ENCODE peak calls at places on chromosome 13, in eight cellular contexts. N is left colon; F is NCI-H774; Z is stimulated activated CD4-positive, alpha-beta T cell treated with anti-CD3 and anti-CD28 coated beads, Interleukin-12 subunit alpha, Interleukin-12 subunit beta, amount 100 ng/mL, for 48 hours; P is GM19239; K is left cardiac atrium; L is activated T-cell treated with anti-CD3 and anti-CD28 coated beads, Interleukin-2, amount 50 U/mL, for 72 hours; O is C1 segment of cervical spinal cord. S is an unnamed sample.

GRCh38 chr13:30477346-30478235 is 11.9 kb upstream of the HMGB1 start:
- DNase-seq in N (no peak), Z (no peak), P (no peak), O (no peak), F (no peak), K (no peak), L (no peak), S (no peak)

GRCh38 chr13:101398920-101399319 is 17.4 kb downstream of the NALCN start:
- DNase-seq in Z (no peak), F (no peak), P (no peak), K (no peak), L (no peak), O (no peak), N (no peak), S (peak; percentile 36)

GRCh38 chr13:79637086-79637763 is 156.3 kb downstream of the NDFIP2 start:
- DNase-seq in K (peak; percentile 80), O (no peak), N (no peak), L (no peak), F (no peak), P (no peak), Z (no peak), S (no peak)

GRCh38 chr13:44764334-44764733 is 188.2 kb upstream of the TSC22D1 start:
- DNase-seq in F (no peak), N (peak; percentile 81), Z (no peak), P (no peak), O (no peak), L (no peak), K (no peak), S (no peak)

GRCh38 chr13:81116461-81117282 is 775.7 kb upstream of the SPRY2 start:
- DNase-seq in Z (no peak), P (no peak), F (no peak), L (no peak), N (no peak), O (no peak), K (no peak), S (no peak)

GRCh38 chr13:20090349-20090748 is 70.5 kb downstream of the GJA3 start:
- DNase-seq in F (no peak), P (no peak), O (no peak), Z (no peak), L (no peak), K (no peak), N (no peak), S (no peak)

GRCh38 chr13:100490692-100491091 is 97.9 kb downstream of the GGACT start:
- DNase-seq in Z (no peak), F (peak; percentile 61), P (no peak), K (no peak), N (no peak), O (no peak), L (no peak), S (no peak)

GRCh38 chr13:110869805-110870706 is 44.8 kb downstream of the ANKRD10 start:
- DNase-seq in K (peak; percentile 95), F (peak; percentile 97), N (peak; percentile 82), P (no peak), O (peak; percentile 26), L (peak; percentile 48), Z (peak; percentile 18), S (peak; percentile 98)

GRCh38 chr13:50026788-50027473 is 11.7 kb downstream of the KCNRG start:
- DNase-seq in O (no peak), Z (no peak), K (no peak), P (peak; percentile 31), N (no peak), L (no peak), F (no peak), S (no peak)

GRCh38 chr13:41050041-41050440 is 11.3 kb upstream of the WBP4 start:
- DNase-seq in Z (no peak), K (no peak), N (no peak), F (no peak), P (no peak), O (no peak), L (no peak), S (no peak)

GRCh38 chr13:106561551-106562170 is 6.3 kb downstream of the ARGLU1 start:
- DNase-seq in O (no peak), K (peak; percentile 51), L (peak; percentile 75), P (no peak), F (no peak), N (no peak), Z (peak; percentile 42), S (no peak)

GRCh38 chr13:27637289-27637626 is 15.6 kb downstream of the POLR1D start:
- DNase-seq in K (no peak), P (no peak), L (no peak), N (no peak), F (no peak), O (no peak), Z (no peak), S (no peak)

GRCh38 chr13:114101831-114102520 is 30.4 kb downstream of the RASA3 start:
- DNase-seq in O (no peak), F (no peak), K (peak; percentile 14), Z (no peak), P (no peak), L (peak; percentile 0), N (peak; percentile 18), S (no peak)

GRCh38 chr13:29577135-29578051 is 18.1 kb downstream of the SLC7A1 start:
- DNase-seq in N (no peak), Z (no peak), O (no peak), L (no peak), P (no peak), F (no peak), K (no peak), S (no peak)

S was measured in Daoy.